ENCODE peak calls at places on chromosomes 5 and 9, in seven cellular contexts. One of them, this sample, is unnamed.

GRCh38 chr9:93531374-93531773 is 45.0 kb upstream of the PHF2 start:
- DNase-seq in endodermal cell: no peak
- DNase-seq in kidney: no peak
- DNase-seq in CD4-positive, alpha-beta memory T cell: no peak
- DNase-seq in SK-N-SH: no peak
- DNase-seq in IMR-90: peak
- DNase-seq in MM.1S: no peak
- DNase-seq in this sample: no peak

GRCh38 chr5:43255704-43256103 is 57.5 kb downstream of the HMGCS1 start:
- DNase-seq in endodermal cell: no peak
- DNase-seq in kidney: no peak
- DNase-seq in CD4-positive, alpha-beta memory T cell: no peak
- DNase-seq in SK-N-SH: no peak
- DNase-seq in IMR-90: no peak
- DNase-seq in MM.1S: no peak
- DNase-seq in this sample: no peak

GRCh38 chr5:68330564-68330963 is 115.0 kb downstream of the PIK3R1 start:
- DNase-seq in endodermal cell: no peak
- DNase-seq in kidney: no peak
- DNase-seq in CD4-positive, alpha-beta memory T cell: no peak
- DNase-seq in SK-N-SH: peak
- DNase-seq in IMR-90: peak
- DNase-seq in MM.1S: no peak
- DNase-seq in this sample: no peak

GRCh38 chr5:116970318-116970717 is 395.7 kb upstream of the SEMA6A start:
- DNase-seq in endodermal cell: no peak
- DNase-seq in kidney: no peak
- DNase-seq in CD4-positive, alpha-beta memory T cell: no peak
- DNase-seq in SK-N-SH: peak
- DNase-seq in IMR-90: no peak
- DNase-seq in MM.1S: no peak
- DNase-seq in this sample: no peak

GRCh38 chr5:24505291-24505690 is 139.5 kb downstream of the CDH10 start:
- DNase-seq in endodermal cell: no peak
- DNase-seq in kidney: no peak
- DNase-seq in CD4-positive, alpha-beta memory T cell: no peak
- DNase-seq in SK-N-SH: no peak
- DNase-seq in IMR-90: no peak
- DNase-seq in MM.1S: no peak
- DNase-seq in this sample: no peak

GRCh38 chr5:81783401-81783800 is 32.5 kb upstream of the SSBP2 start:
- DNase-seq in endodermal cell: no peak
- DNase-seq in kidney: no peak
- DNase-seq in CD4-positive, alpha-beta memory T cell: no peak
- DNase-seq in SK-N-SH: no peak
- DNase-seq in IMR-90: no peak
- DNase-seq in MM.1S: no peak
- DNase-seq in this sample: no peak

GRCh38 chr9:127214421-127215265 is 49.9 kb upstream of the GARNL3 start:
- DNase-seq in endodermal cell: peak
- DNase-seq in kidney: no peak
- DNase-seq in CD4-positive, alpha-beta memory T cell: peak
- DNase-seq in SK-N-SH: peak
- DNase-seq in IMR-90: peak
- DNase-seq in MM.1S: peak
- DNase-seq in this sample: peak

GRCh38 chr9:114482602-114483001 is 22.7 kb downstream of the WHRN start:
- DNase-seq in endodermal cell: no peak
- DNase-seq in kidney: no peak
- DNase-seq in CD4-positive, alpha-beta memory T cell: no peak
- DNase-seq in SK-N-SH: no peak
- DNase-seq in IMR-90: no peak
- DNase-seq in MM.1S: no peak
- DNase-seq in this sample: no peak

GRCh38 chr9:42388146-42388690 is 204.8 kb downstream of the SPATA31A6 start:
- DNase-seq in endodermal cell: peak
- DNase-seq in kidney: no peak
- DNase-seq in CD4-positive, alpha-beta memory T cell: no peak
- DNase-seq in SK-N-SH: peak
- DNase-seq in IMR-90: no peak
- DNase-seq in MM.1S: no peak
- DNase-seq in this sample: no peak

GRCh38 chr5:95087819-95088317 is 197.0 kb downstream of the MCTP1 start:
- DNase-seq in endodermal cell: no peak
- DNase-seq in kidney: peak
- DNase-seq in CD4-positive, alpha-beta memory T cell: no peak
- DNase-seq in SK-N-SH: no peak
- DNase-seq in IMR-90: no peak
- DNase-seq in MM.1S: peak
- DNase-seq in this sample: no peak

GRCh38 chr9:70395652-70396051 is 18.8 kb downstream of the KLF9 start:
- DNase-seq in endodermal cell: no peak
- DNase-seq in kidney: no peak
- DNase-seq in CD4-positive, alpha-beta memory T cell: no peak
- DNase-seq in SK-N-SH: no peak
- DNase-seq in IMR-90: no peak
- DNase-seq in MM.1S: no peak
- DNase-seq in this sample: no peak

GRCh38 chr5:81755320-81755719 is 4.4 kb upstream of the SSBP2 start:
- DNase-seq in endodermal cell: peak
- DNase-seq in kidney: no peak
- DNase-seq in CD4-positive, alpha-beta memory T cell: no peak
- DNase-seq in SK-N-SH: no peak
- DNase-seq in IMR-90: peak
- DNase-seq in MM.1S: no peak
- DNase-seq in this sample: no peak

GRCh38 chr9:99431103-99431502 is 209.0 kb downstream of the SEC61B start:
- DNase-seq in endodermal cell: no peak
- DNase-seq in kidney: no peak
- DNase-seq in CD4-positive, alpha-beta memory T cell: no peak
- DNase-seq in SK-N-SH: no peak
- DNase-seq in IMR-90: peak
- DNase-seq in MM.1S: no peak
- DNase-seq in this sample: no peak

GRCh38 chr5:14178671-14179211 is 35.6 kb downstream of the TRIO start:
- DNase-seq in endodermal cell: peak
- DNase-seq in kidney: no peak
- DNase-seq in CD4-positive, alpha-beta memory T cell: no peak
- DNase-seq in SK-N-SH: no peak
- DNase-seq in IMR-90: peak
- DNase-seq in MM.1S: no peak
- DNase-seq in this sample: no peak

GRCh38 chr9:93942176-93942575 is 13.0 kb downstream of the BARX1 start:
- DNase-seq in endodermal cell: no peak
- DNase-seq in kidney: no peak
- DNase-seq in CD4-positive, alpha-beta memory T cell: no peak
- DNase-seq in SK-N-SH: no peak
- DNase-seq in IMR-90: no peak
- DNase-seq in MM.1S: no peak
- DNase-seq in this sample: no peak

GRCh38 chr5:16726538-16726946 is 109.7 kb upstream of the RETREG1 start:
- DNase-seq in endodermal cell: no peak
- DNase-seq in kidney: no peak
- DNase-seq in CD4-positive, alpha-beta memory T cell: peak
- DNase-seq in SK-N-SH: no peak
- DNase-seq in IMR-90: peak
- DNase-seq in MM.1S: peak
- DNase-seq in this sample: no peak

GRCh38 chr9:131299948-131300347 is 10.4 kb downstream of the PLPP7 start:
- DNase-seq in endodermal cell: no peak
- DNase-seq in kidney: no peak
- DNase-seq in CD4-positive, alpha-beta memory T cell: no peak
- DNase-seq in SK-N-SH: no peak
- DNase-seq in IMR-90: no peak
- DNase-seq in MM.1S: no peak
- DNase-seq in this sample: no peak

GRCh38 chr5:82735160-82735789 is 341.9 kb downstream of the TMEM167A start:
- DNase-seq in endodermal cell: no peak
- DNase-seq in kidney: no peak
- DNase-seq in CD4-positive, alpha-beta memory T cell: no peak
- DNase-seq in SK-N-SH: no peak
- DNase-seq in IMR-90: peak
- DNase-seq in MM.1S: no peak
- DNase-seq in this sample: no peak

GRCh38 chr9:129678844-129679243 is 13.4 kb downstream of the PRRX2 start:
- DNase-seq in endodermal cell: no peak
- DNase-seq in kidney: no peak
- DNase-seq in CD4-positive, alpha-beta memory T cell: no peak
- DNase-seq in SK-N-SH: no peak
- DNase-seq in IMR-90: no peak
- DNase-seq in MM.1S: no peak
- DNase-seq in this sample: no peak

GRCh38 chr9:135745686-135746324 is 43.8 kb downstream of the KCNT1 start:
- DNase-seq in endodermal cell: no peak
- DNase-seq in kidney: no peak
- DNase-seq in CD4-positive, alpha-beta memory T cell: no peak
- DNase-seq in SK-N-SH: no peak
- DNase-seq in IMR-90: no peak
- DNase-seq in MM.1S: no peak
- DNase-seq in this sample: no peak

GRCh38 chr5:5145651-5146529 is 5.8 kb downstream of the ADAMTS16 start:
- DNase-seq in endodermal cell: no peak
- DNase-seq in kidney: no peak
- DNase-seq in CD4-positive, alpha-beta memory T cell: no peak
- DNase-seq in SK-N-SH: no peak
- DNase-seq in IMR-90: peak
- DNase-seq in MM.1S: no peak
- DNase-seq in this sample: no peak
- H3K4me3 ChIP-seq in endodermal cell: no peak
- H3K4me3 ChIP-seq in kidney: no peak
- H3K4me3 ChIP-seq in CD4-positive, alpha-beta memory T cell: no peak
- H3K4me3 ChIP-seq in SK-N-SH: no peak
- H3K4me3 ChIP-seq in IMR-90: no peak
- H3K4me3 ChIP-seq in MM.1S: no peak
- H3K4me3 ChIP-seq in this sample: no peak

GRCh38 chr5:88667187-88668141 is 215.5 kb downstream of the MEF2C start:
- DNase-seq in endodermal cell: peak
- DNase-seq in kidney: peak
- DNase-seq in CD4-positive, alpha-beta memory T cell: no peak
- DNase-seq in SK-N-SH: no peak
- DNase-seq in IMR-90: no peak
- DNase-seq in MM.1S: peak
- DNase-seq in this sample: no peak
- H3K4me3 ChIP-seq in endodermal cell: peak
- H3K4me3 ChIP-seq in kidney: peak
- H3K4me3 ChIP-seq in CD4-positive, alpha-beta memory T cell: peak
- H3K4me3 ChIP-seq in SK-N-SH: peak
- H3K4me3 ChIP-seq in IMR-90: peak
- H3K4me3 ChIP-seq in MM.1S: peak
- H3K4me3 ChIP-seq in this sample: peak

DNA sequence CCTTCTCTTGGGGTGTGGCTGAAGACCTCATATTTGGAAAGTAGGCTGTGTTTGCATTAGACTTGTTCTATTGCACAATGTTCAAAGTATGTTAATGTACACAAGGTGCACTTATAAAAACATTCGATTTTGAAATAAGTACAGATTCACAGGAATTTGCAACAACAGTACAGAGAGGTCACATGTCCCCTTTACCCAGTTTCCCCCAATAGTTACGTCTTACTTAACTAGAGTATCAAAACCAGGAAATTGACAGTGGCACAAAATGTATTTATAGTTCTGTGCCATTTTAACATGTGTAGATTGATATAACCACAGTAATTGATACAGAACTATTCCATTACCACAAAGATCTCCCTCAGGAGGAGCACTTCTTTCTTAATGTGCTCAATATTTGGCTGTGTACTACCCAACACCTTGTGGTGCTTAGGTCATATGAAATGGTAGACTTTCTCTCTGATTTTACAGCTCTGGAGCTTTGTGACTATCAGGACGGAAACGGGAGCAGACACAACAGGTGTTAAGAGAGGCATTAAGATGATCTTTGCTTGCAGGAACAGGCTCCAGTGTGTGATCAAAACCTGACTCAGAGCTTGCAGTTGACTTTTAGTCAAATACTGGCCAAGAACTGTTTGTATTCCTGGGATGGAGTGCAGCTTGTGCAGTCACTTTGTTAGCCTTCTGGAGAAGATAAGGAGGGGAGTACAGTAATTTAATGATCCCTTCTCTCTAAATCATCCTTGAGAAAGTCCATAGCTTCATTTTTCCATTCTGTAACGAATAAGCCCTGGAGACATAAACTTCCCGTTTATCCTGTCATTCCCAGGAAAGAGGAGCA is 2.7 kb upstream of the STOM start:
- DNase-seq in endodermal cell: no peak
- DNase-seq in kidney: no peak
- DNase-seq in CD4-positive, alpha-beta memory T cell: no peak
- DNase-seq in SK-N-SH: no peak
- DNase-seq in IMR-90: peak
- DNase-seq in MM.1S: no peak
- DNase-seq in this sample: no peak
- H3K4me3 ChIP-seq in endodermal cell: no peak
- H3K4me3 ChIP-seq in kidney: no peak
- H3K4me3 ChIP-seq in CD4-positive, alpha-beta memory T cell: no peak
- H3K4me3 ChIP-seq in SK-N-SH: no peak
- H3K4me3 ChIP-seq in IMR-90: no peak
- H3K4me3 ChIP-seq in MM.1S: no peak
- H3K4me3 ChIP-seq in this sample: no peak

GRCh38 chr9:72646061-72646460 is 124.7 kb downstream of the TMC1 start:
- DNase-seq in endodermal cell: no peak
- DNase-seq in kidney: no peak
- DNase-seq in CD4-positive, alpha-beta memory T cell: no peak
- DNase-seq in SK-N-SH: no peak
- DNase-seq in IMR-90: no peak
- DNase-seq in MM.1S: no peak
- DNase-seq in this sample: no peak
- H3K4me3 ChIP-seq in endodermal cell: no peak
- H3K4me3 ChIP-seq in kidney: no peak
- H3K4me3 ChIP-seq in CD4-positive, alpha-beta memory T cell: no peak
- H3K4me3 ChIP-seq in SK-N-SH: no peak
- H3K4me3 ChIP-seq in IMR-90: no peak
- H3K4me3 ChIP-seq in MM.1S: no peak
- H3K4me3 ChIP-seq in this sample: no peak

GRCh38 chr5:134151723-134152122 is 25.0 kb downstream of the SKP1 start:
- DNase-seq in endodermal cell: no peak
- DNase-seq in kidney: no peak
- DNase-seq in CD4-positive, alpha-beta memory T cell: no peak
- DNase-seq in SK-N-SH: no peak
- DNase-seq in IMR-90: no peak
- DNase-seq in MM.1S: no peak
- DNase-seq in this sample: no peak
- H3K4me3 ChIP-seq in endodermal cell: no peak
- H3K4me3 ChIP-seq in kidney: no peak
- H3K4me3 ChIP-seq in CD4-positive, alpha-beta memory T cell: no peak
- H3K4me3 ChIP-seq in SK-N-SH: no peak
- H3K4me3 ChIP-seq in IMR-90: no peak
- H3K4me3 ChIP-seq in MM.1S: no peak
- H3K4me3 ChIP-seq in this sample: no peak